ENCODE peak calls at places on chromosome 7, in nine cellular contexts. X is type B pancreatic cell; Q is SIG-M5; N is BJ; V is stimulated activated CD4-positive, alpha-beta T cell treated with anti-CD3 and anti-CD28 coated beads, Interleukin-1b, Interleukin-23, amount 100 ng/mL, for 1 hour; D is OCI-LY7; O is nucleus accumbens; A is astrocyte of the spinal cord; C is myocyte. F is an unnamed sample.

GRCh38 chr7:1454471-1455065 is 4.7 kb downstream of the MICALL2 start:
- DNase-seq in A (no peak), D (no peak), O (peak; percentile 30), X (no peak), Q (no peak), C (no peak), V (no peak), N (no peak), F (no peak)

GRCh38 chr7:585229-585711 is 65.6 kb upstream of the PDGFA start:
- DNase-seq in C (no peak), O (no peak), N (no peak), V (no peak), D (no peak), Q (no peak), X (no peak), A (no peak), F (no peak)

GRCh38 chr7:127683776-127684681 is 32.0 kb downstream of the SND1 start:
- DNase-seq in O (no peak), D (peak; percentile 43), C (peak; percentile 47), Q (no peak), V (no peak), X (no peak), N (no peak), A (peak; percentile 10), F (peak; percentile 30)

GRCh38 chr7:70520604-70521003 is 611.3 kb upstream of the GALNT17 start:
- DNase-seq in V (no peak), A (peak; percentile 30), Q (no peak), X (no peak), D (no peak), C (no peak), O (no peak), N (no peak), F (no peak)

GRCh38 chr7:150986099-150986512 is 4.7 kb upstream of the NOS3 start:
- DNase-seq in V (no peak), D (peak; percentile 61), Q (no peak), A (peak; percentile 33), O (peak; percentile 26), N (no peak), C (peak; percentile 74), X (no peak), F (peak; percentile 68)

GRCh38 chr7:2645274-2645868 is 13.6 kb downstream of the TTYH3 start:
- DNase-seq in O (no peak), Q (no peak), C (no peak), D (peak; percentile 89), N (no peak), V (no peak), X (no peak), A (no peak), F (peak; percentile 48)

GRCh38 chr7:342681-343216 is 52.8 kb downstream of the FOXL3 start:
- DNase-seq in N (no peak), A (no peak), X (no peak), D (no peak), O (no peak), Q (no peak), V (no peak), C (no peak), F (no peak)

GRCh38 chr7:155296788-155297516 is 726 bp upstream of the INSIG1 start:
- DNase-seq in O (peak; percentile 47), A (peak; percentile 82), X (no peak), V (peak; percentile 69), N (peak; percentile 27), Q (peak; percentile 4), C (peak; percentile 91), D (peak; percentile 73), F (peak; percentile 51)

GRCh38 chr7:156932006-156932405 is 17.5 kb upstream of the NOM1 start:
- DNase-seq in D (no peak), X (no peak), C (peak; percentile 21), N (no peak), Q (no peak), O (no peak), V (no peak), A (no peak), F (peak; percentile 68)

GRCh38 chr7:1441615-1442354 is 17.5 kb downstream of the MICALL2 start:
- DNase-seq in Q (no peak), A (no peak), D (no peak), V (no peak), O (no peak), C (no peak), N (no peak), X (no peak), F (no peak)

GRCh38 chr7:137953692-137954470 is 48.0 kb downstream of the CREB3L2 start:
- DNase-seq in X (no peak), D (no peak), Q (no peak), A (peak; percentile 89), O (no peak), C (peak; percentile 89), V (no peak), N (no peak), F (peak; percentile 17)

GRCh38 chr7:156969972-156970420 is 20.5 kb downstream of the NOM1 start:
- DNase-seq in C (peak; percentile 84), D (peak; percentile 38), O (no peak), V (no peak), X (no peak), N (no peak), A (peak; percentile 22), Q (no peak), F (peak; percentile 29)

GRCh38 chr7:154503962-154504550 is 451.9 kb downstream of the DPP6 start:
- DNase-seq in N (no peak), D (peak; percentile 71), A (peak; percentile 15), X (no peak), O (no peak), C (peak; percentile 49), Q (no peak), V (no peak), F (peak; percentile 55)

GRCh38 chr7:129055861-129056464 is 1.1 kb upstream of the TNPO3 start:
- DNase-seq in V (no peak), X (no peak), N (no peak), Q (no peak), C (no peak), A (no peak), D (no peak), O (no peak), F (no peak)

GRCh38 chr7:148501707-148502139 is 88.8 kb upstream of the C7orf33 start:
- DNase-seq in Q (no peak), A (peak; percentile 11), N (no peak), V (no peak), O (no peak), C (no peak), X (no peak), D (no peak), F (peak; percentile 10)

GRCh38 chr7:19957664-19958063 is 184.2 kb upstream of the TMEM196 start:
- DNase-seq in Q (no peak), C (no peak), A (peak; percentile 15), X (no peak), D (no peak), V (no peak), N (peak; percentile 28), O (no peak), F (no peak)

GRCh38 chr7:21946228-21946709 is 570 bp upstream of the CDCA7L start:
- DNase-seq in Q (no peak), D (no peak), O (no peak), N (no peak), A (no peak), C (no peak), X (no peak), V (no peak), F (no peak)

GRCh38 chr7:4800487-4800886 is 25.1 kb downstream of the AP5Z1 start:
- DNase-seq in A (no peak), N (no peak), Q (no peak), C (no peak), D (no peak), X (no peak), O (no peak), V (no peak), F (no peak)

GRCh38 chr7:80387634-80388033 is 124.2 kb downstream of the GNAT3 start:
- DNase-seq in D (no peak), V (no peak), C (no peak), Q (no peak), N (no peak), A (no peak), O (no peak), X (no peak), F (no peak)

GRCh38 chr7:68573271-68574000 is 1024.8 kb upstream of the AUTS2 start:
- DNase-seq in X (no peak), V (no peak), O (no peak), Q (no peak), D (peak; percentile 98), C (no peak), N (no peak), A (no peak), F (no peak)

GRCh38 chr7:112995091-112995824 is 91.4 kb downstream of the GPR85 start:
- DNase-seq in N (peak; percentile 22), X (no peak), O (no peak), Q (no peak), C (peak; percentile 98), A (peak; percentile 85), D (no peak), V (no peak), F (no peak)

GRCh38 chr7:26500749-26501352 is 209.2 kb downstream of the SNX10 start:
- DNase-seq in Q (no peak), C (peak; percentile 10), O (no peak), A (peak; percentile 43), X (no peak), N (no peak), D (peak; percentile 72), V (no peak), F (peak; percentile 36)

GRCh38 chr7:1137517-1138167 is 22.4 kb downstream of the ZFAND2A start:
- DNase-seq in A (no peak), N (no peak), X (no peak), C (no peak), O (no peak), D (no peak), V (no peak), Q (no peak), F (peak; percentile 42)

GRCh38 chr7:128884561-128885369 is 22.1 kb downstream of the ATP6V1F start:
- DNase-seq in D (no peak), N (no peak), V (no peak), O (no peak), A (no peak), X (no peak), C (no peak), Q (no peak), F (no peak)

GRCh38 chr7:44449531-44449930 is 40.9 kb downstream of the NUDCD3 start:
- DNase-seq in D (peak; percentile 13), Q (peak; percentile 7), C (no peak), V (no peak), A (peak; percentile 25), N (peak; percentile 8), O (no peak), X (no peak), F (no peak)

F was measured in A673.